ENCODE peak calls at places on chromosomes 11 and 22, in five cellular contexts. X is suprapubic skin, E is body of pancreas, F is Karpas-422, G is lung. K is an unnamed sample.

GRCh38 chr11:56089697-56090096 is 3.4 kb upstream of the OR8I2 start:
- DNase-seq in X (no peak), E (no peak), F (peak; percentile 49), G (no peak), K (no peak)

GRCh38 chr11:62544521-62545436 is 1.8 kb downstream of the AHNAK start:
- DNase-seq in X (peak; percentile 76), E (peak; percentile 16), F (no peak), G (no peak), K (no peak)

GRCh38 chr22:21102659-21103267 is 57.0 kb downstream of the LRRC74B start:
- DNase-seq in X (no peak), E (peak; percentile 79), F (peak; percentile 88), G (peak; percentile 76), K (peak; percentile 51)

GRCh38 chr22:20437253-20438065 is at the start of gene SCARF2:
- DNase-seq in X (peak; percentile 74), E (no peak), F (no peak), G (no peak), K (no peak)

GRCh38 chr22:26579331-26579886 is 10.5 kb downstream of the TPST2 start:
- DNase-seq in X (no peak), E (no peak), F (peak; percentile 63), G (no peak), K (no peak)

GRCh38 chr11:13053255-13053917 is 44.3 kb downstream of the RASSF10 start:
- DNase-seq in X (no peak), E (no peak), F (no peak), G (no peak), K (no peak)

GRCh38 chr11:134366279-134366678 is 34.5 kb downstream of the GLB1L2 start:
- DNase-seq in X (peak; percentile 11), E (no peak), F (no peak), G (no peak), K (peak; percentile 30)

GRCh38 chr22:33288078-33288477 is 229.9 kb upstream of the SYN3 start:
- DNase-seq in X (no peak), E (no peak), F (no peak), G (no peak), K (no peak)

GRCh38 chr11:103671143-103671651 is 365.2 kb upstream of the DDI1 start:
- DNase-seq in X (no peak), E (no peak), F (peak; percentile 66), G (no peak), K (no peak)

GRCh38 chr11:70506986-70507385 is 108.7 kb downstream of the CTTN start:
- DNase-seq in X (no peak), E (no peak), F (no peak), G (no peak), K (no peak)

DNA sequence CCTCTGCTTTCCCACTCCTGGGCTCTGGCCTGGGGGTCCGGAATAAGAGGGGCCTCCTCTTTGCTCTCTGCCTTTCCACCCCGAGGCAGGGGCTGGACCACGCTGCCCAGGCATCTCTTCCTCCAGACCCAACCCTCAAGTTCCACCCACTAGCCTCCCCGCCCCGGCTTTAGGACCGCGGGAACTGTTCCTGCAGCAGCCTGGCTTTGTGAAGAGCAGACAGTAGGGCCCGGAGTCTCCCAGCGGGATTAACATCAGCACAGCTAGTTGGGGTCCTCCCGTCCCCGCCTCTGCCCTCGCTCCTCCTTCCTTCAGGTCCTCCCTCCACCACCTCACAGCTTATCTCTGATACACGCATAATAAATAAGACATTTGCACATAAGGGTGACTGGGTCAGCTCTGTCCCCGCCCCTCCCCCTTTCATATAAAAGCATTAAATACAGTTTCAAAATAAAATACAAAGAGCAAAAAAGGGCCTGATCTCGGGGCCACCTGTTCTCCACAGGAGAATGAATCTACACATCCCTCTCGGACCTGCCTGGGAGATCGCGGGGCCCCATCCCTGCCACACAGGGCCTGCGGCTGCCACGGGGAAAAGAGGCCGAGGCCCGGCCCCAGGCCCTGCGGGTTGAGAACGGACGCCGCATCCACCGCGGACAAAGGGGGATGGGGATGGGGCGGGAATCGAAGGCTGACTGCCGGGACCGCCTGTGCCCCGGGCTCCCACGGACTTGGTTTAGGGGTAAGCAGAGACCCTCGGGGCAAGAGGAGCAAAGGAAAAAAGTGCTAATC is 6.5 kb downstream of the ZFTA start:
- DNase-seq in X (no peak), E (no peak), F (no peak), G (no peak), K (no peak)
- H3K4me3 ChIP-seq in X (peak overlapping the region; percentile 49), E (no peak overlapping the region), F (no peak overlapping the region), G (no peak overlapping the region), K (no peak overlapping the region)

GRCh38 chr11:9251306-9251705 is 13.8 kb downstream of the DENND5A start:
- DNase-seq in X (no peak), E (no peak), F (no peak), G (no peak), K (no peak)
- H3K4me1 ChIP-seq in X (peaks cover 19% of the 10 kb centered on the region), E (peaks cover 9% of the 10 kb centered on the region), F (peaks cover 8% of the 10 kb centered on the region), G (peaks cover 13% of the 10 kb centered on the region), K (no peaks in the 10 kb centered on the region)

DNA sequence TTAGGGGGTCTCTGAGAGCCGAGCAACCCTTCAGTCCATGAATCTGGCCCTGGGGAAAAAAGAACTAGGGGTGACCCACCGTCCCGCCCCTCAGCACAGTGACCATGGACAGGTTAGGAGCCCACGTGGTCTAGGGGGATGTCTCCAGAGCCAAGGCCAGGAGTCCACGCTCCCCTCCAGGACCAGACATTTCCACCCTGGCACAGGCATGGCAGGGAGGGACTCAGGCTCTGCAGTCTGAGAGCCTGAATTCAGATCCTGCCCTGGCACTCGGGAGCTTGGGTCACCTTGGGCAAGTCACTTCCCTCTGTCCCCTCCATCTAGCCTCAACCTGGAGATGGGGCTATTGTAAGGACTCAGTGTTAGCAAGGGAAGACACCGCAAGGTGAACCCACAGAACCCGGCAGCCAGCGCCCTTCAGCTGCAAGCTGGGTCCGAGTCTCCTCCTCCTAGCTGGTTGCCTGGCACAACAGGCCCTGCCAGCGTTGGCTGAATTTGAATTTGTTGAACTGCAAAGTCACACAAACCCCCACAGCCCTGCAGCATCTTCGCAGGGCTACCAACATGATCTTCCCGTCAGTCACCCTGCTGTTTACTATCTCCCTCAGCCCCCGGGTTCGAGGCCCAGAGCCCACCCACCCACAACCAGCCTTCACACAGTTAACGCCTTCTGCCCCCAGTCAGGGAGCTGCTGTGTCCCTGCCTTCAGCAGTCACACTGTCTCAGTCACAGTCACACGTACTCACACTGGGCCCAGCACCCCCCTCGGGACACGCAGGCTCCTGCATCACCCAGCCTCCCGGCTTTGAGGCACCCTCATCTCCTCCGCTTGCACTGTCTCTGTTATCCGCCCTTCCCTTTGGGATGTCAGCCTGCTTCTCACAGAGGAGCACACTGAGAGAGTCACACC is 603 bp upstream of the PDGFB start:
- DNase-seq in X (no peak), E (no peak), F (no peak), G (no peak), K (no peak)
- H3K4me3 ChIP-seq in X (peak overlapping the region; percentile 81), E (no peak overlapping the region), F (no peak overlapping the region), G (no peak overlapping the region), K (peak overlapping the region; percentile 98)

DNA sequence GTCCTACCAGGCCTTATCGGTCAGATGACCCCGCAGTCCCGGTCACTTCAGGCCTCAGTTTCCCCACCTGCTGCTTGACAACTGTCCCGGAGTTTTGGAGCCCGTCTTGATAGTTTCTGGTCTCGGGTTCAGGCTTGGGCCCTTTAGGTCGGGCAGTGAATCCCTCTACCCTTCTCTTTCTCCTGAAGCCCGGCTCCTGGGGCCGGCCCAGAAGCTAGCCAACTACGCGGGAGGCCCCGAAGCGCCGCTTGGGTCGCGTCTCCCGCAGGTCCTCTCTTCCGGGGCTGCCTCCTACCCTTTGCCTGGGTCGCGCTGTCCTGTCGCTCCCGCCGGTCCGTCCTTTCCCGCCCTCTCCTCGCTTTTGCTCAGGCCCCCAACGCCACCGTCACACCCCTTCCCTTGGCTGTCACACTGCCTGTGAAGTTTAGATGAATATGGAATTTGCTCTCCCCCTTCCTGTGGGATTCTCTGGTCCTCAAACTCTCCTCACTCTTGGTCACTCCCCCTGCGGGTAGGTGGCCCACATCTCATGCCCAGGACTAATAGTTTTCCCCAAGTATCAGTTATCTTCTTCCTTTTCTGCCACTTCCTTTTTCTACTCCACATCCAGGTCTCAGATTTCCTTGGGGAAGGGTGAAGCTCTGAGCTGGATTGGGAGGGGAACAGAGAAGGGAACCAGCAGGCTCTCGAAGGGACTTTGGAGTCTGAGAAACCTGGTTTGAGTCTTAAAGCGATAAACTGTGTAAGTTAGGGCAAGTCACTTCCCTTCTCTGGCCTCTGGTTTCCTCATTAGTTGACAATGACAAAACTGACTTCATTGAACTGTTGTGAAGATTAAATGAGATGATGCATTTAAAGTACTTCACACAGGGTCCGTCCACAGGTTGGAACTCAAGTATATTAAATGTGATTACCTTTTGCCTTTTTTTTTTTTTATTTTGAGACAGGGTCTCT is 791 bp downstream of the RAB1B start:
- DNase-seq in X (no peak), E (no peak), F (no peak), G (no peak), K (peak; percentile 34)
- H3K4me1 ChIP-seq in X (peaks cover 51% of the 10 kb centered on the region), E (peaks cover 28% of the 10 kb centered on the region), F (peaks cover 27% of the 10 kb centered on the region), G (no peaks in the 10 kb centered on the region), K (peaks cover 8% of the 10 kb centered on the region)

DNA sequence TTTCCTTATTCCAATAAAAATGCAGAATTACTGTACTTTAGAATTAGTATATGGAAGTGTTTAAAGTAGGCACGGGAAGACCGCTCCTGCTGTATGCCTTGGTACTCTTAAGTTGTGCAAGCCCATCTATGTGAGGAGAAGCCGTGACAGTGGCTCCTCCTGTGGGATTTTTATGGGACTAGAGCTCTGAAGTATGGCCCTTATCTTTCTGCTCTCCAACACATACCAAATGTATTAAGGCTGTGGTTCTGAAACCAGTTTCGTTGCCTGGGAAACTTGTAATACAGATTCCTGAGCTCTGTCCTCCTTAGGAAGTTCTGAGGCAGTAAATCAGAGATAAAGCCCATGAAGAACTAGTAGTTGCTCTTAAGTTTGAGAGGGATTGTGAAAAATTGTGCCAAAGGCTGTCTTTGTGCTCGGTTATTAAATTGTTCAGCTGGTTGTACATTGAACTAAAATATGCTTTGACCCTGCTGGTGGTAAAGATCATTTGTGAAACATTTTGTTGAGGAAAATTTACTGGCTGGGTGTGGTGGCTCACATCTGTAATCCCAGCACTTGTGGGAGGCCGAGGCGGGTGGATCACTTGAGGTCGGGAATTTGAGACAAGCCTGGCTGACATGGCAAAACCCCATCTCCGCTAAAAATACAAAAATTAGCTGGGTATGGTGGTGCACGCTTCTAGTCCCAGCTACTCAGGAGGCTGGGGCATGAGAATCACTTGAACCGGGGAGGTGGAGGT is 29.3 kb downstream of the RTN3 start:
- DNase-seq in X (no peak), E (no peak), F (no peak), G (no peak), K (no peak)
- H3K4me3 ChIP-seq in X (no peak overlapping the region), E (no peak overlapping the region), F (no peak overlapping the region), G (no peak overlapping the region), K (no peak overlapping the region)

GRCh38 chr11:64848779-64849599 is 4.5 kb upstream of the CDC42BPG start:
- DNase-seq in X (no peak), E (peak; percentile 73), F (peak; percentile 92), G (no peak), K (peak; percentile 88)
- H3K4me1 ChIP-seq in X (peaks cover 72% of the 10 kb centered on the region), E (peaks cover 34% of the 10 kb centered on the region), F (peaks cover 79% of the 10 kb centered on the region), G (no peaks in the 10 kb centered on the region), K (peaks cover 68% of the 10 kb centered on the region)

GRCh38 chr22:23897320-23897719 is 3.1 kb downstream of the MIF start:
- DNase-seq in X (no peak), E (no peak), F (peak; percentile 50), G (no peak), K (no peak)

GRCh38 chr22:23895599-23896144 is 1.5 kb downstream of the MIF start:
- DNase-seq in X (no peak), E (no peak), F (no peak), G (no peak), K (no peak)

GRCh38 chr22:23894710-23895598 is 771 bp downstream of the MIF start:
- DNase-seq in X (peak; percentile 83), E (peak; percentile 79), F (peak; percentile 88), G (peak; percentile 84), K (peak; percentile 77)

GRCh38 chr22:23896523-23897186 is 2.5 kb downstream of the MIF start:
- DNase-seq in X (no peak), E (no peak), F (no peak), G (no peak), K (peak; percentile 4)

GRCh38 chr22:23896166-23896522 is 2.0 kb downstream of the MIF start:
- DNase-seq in X (no peak), E (no peak), F (no peak), G (no peak), K (no peak)
- H3K4me3 ChIP-seq in X (no peak overlapping the region), E (no peak overlapping the region), F (peak overlapping the region; percentile 75), G (no peak overlapping the region), K (peak overlapping the region; percentile 80)

K was measured in PC-9.